ENCODE peak calls at places on chromosomes 2 and 18, in five cellular contexts. S is psoas muscle, O is pancreas, H is mesenchymal stem cell, Q is adrenal gland. E is an unnamed sample. For H3K4me1, the result is how much of the 10 kb centered on the place peaks cover.

GRCh38 chr2:42653908-42654445 is 85.5 kb downstream of the MTA3 start:
- DNase-seq in S (no peak), O (no peak), H (no peak), Q (no peak), E (no peak)

GRCh38 chr2:72630767-72631166 is 195.1 kb downstream of the EXOC6B start:
- DNase-seq in S (no peak), O (no peak), H (no peak), Q (no peak), E (no peak)

GRCh38 chr18:27808678-27809077 is 368.3 kb downstream of the CDH2 start:
- DNase-seq in S (no peak), O (no peak), H (peak), Q (no peak), E (no peak)

GRCh38 chr18:46281185-46282176 is 177.3 kb downstream of the HAUS1 start:
- DNase-seq in S (peak), O (peak), H (peak), Q (peak), E (peak)

GRCh38 chr18:12691021-12691420 is 11.5 kb downstream of the CEP76 start:
- DNase-seq in S (no peak), O (no peak), H (no peak), Q (no peak), E (no peak)

GRCh38 chr2:128746356-128746755 is 427.7 kb upstream of the HS6ST1 start:
- DNase-seq in S (no peak), O (peak), H (peak), Q (peak), E (no peak)

GRCh38 chr2:238947920-238948710 is 100.2 kb downstream of the TWIST2 start:
- DNase-seq in S (no peak), O (no peak), H (peak), Q (peak), E (no peak)

GRCh38 chr18:54964741-54965140 is 5.5 kb upstream of the CCDC68 start:
- DNase-seq in S (no peak), O (no peak), H (peak), Q (no peak), E (no peak)

GRCh38 chr2:167127135-167127534 is 238.9 kb downstream of the XIRP2 start:
- DNase-seq in S (no peak), O (no peak), H (no peak), Q (no peak), E (no peak)

GRCh38 chr18:8659609-8660242 is 45.6 kb upstream of the MTCL1 start:
- DNase-seq in S (no peak), O (no peak), H (no peak), Q (no peak), E (no peak)

GRCh38 chr18:63016270-63016669 is 300.9 kb downstream of the PHLPP1 start:
- DNase-seq in S (no peak), O (no peak), H (peak), Q (peak), E (peak)

GRCh38 chr18:23578891-23579653 is 7.2 kb downstream of the NPC1 start:
- DNase-seq in S (no peak), O (no peak), H (peak), Q (no peak), E (no peak)

GRCh38 chr2:101559576-101559975 is 84.7 kb upstream of the RFX8 start:
- DNase-seq in S (no peak), O (no peak), H (no peak), Q (no peak), E (no peak)

GRCh38 chr2:9524291-9524690 is 31.3 kb downstream of the ADAM17 start:
- DNase-seq in S (no peak), O (no peak), H (no peak), Q (no peak), E (no peak)

GRCh38 chr2:230925879-230926765 is 1.1 kb upstream of the GPR55 start:
- DNase-seq in S (no peak), O (no peak), H (no peak), Q (no peak), E (no peak)

GRCh38 chr2:30113617-30114293 is 33.1 kb upstream of the YPEL5 start:
- DNase-seq in S (no peak), O (no peak), H (peak), Q (peak), E (no peak)

GRCh38 chr2:144730711-144731110 is 210.8 kb upstream of the ZEB2 start:
- DNase-seq in S (no peak), O (no peak), H (no peak), Q (no peak), E (no peak)

GRCh38 chr2:236554629-236555282 is 14.9 kb upstream of the ACKR3 start:
- DNase-seq in S (no peak), O (no peak), H (no peak), Q (no peak), E (no peak)

GRCh38 chr18:35376393-35376741 is 770 bp downstream of the ZNF396 start:
- DNase-seq in S (peak), O (peak), H (peak), Q (no peak), E (no peak)

GRCh38 chr18:13653746-13654455 is 72.5 kb downstream of the FAM210A start:
- DNase-seq in S (no peak), O (no peak), H (no peak), Q (no peak), E (no peak)

GRCh38 chr2:7994397-7994951 is 687.4 kb upstream of the ID2 start:
- DNase-seq in S (no peak), O (peak), H (no peak), Q (no peak), E (peak)

GRCh38 chr2:186590538-186591441 is 934 bp downstream of the ITGAV start:
- DNase-seq in S (no peak), O (no peak), H (peak), Q (peak), E (peak)

GRCh38 chr2:132845339-132845738 is 175.3 kb upstream of the LYPD1 start:
- DNase-seq in S (no peak), O (no peak), H (no peak), Q (no peak), E (no peak)

GRCh38 chr2:36756438-36756837 is 59.9 kb downstream of the VIT start:
- DNase-seq in S (no peak), O (no peak), H (no peak), Q (no peak), E (no peak)

GRCh38 chr18:79533591-79533990 is 137.9 kb downstream of the NFATC1 start:
- DNase-seq in S (peak), O (no peak), H (no peak), Q (no peak), E (no peak)

GRCh38 chr2:190716176-190716807 is 67.4 kb downstream of the NAB1 start:
- DNase-seq in S (no peak), O (no peak), H (no peak), Q (no peak), E (no peak)

GRCh38 chr2:152950125-152950524 is 231.7 kb downstream of the ARL6IP6 start:
- DNase-seq in S (no peak), O (no peak), H (no peak), Q (no peak), E (no peak)

GRCh38 chr2:11371099-11371937 is 26.9 kb upstream of the ROCK2 start:
- DNase-seq in S (peak), O (no peak), H (no peak), Q (no peak), E (no peak)

GRCh38 chr2:195364015-195364965 is 292.7 kb upstream of the SLC39A10 start:
- DNase-seq in S (no peak), O (no peak), H (peak), Q (no peak), E (no peak)

GRCh38 chr2:72917138-72917874 is at the start of gene EMX1:
- DNase-seq in S (no peak), O (peak), H (peak), Q (peak), E (no peak)

GRCh38 chr2:197835293-197835692 is 30.9 kb downstream of the PLCL1 start:
- DNase-seq in S (no peak), O (no peak), H (no peak), Q (no peak), E (no peak)

DNA sequence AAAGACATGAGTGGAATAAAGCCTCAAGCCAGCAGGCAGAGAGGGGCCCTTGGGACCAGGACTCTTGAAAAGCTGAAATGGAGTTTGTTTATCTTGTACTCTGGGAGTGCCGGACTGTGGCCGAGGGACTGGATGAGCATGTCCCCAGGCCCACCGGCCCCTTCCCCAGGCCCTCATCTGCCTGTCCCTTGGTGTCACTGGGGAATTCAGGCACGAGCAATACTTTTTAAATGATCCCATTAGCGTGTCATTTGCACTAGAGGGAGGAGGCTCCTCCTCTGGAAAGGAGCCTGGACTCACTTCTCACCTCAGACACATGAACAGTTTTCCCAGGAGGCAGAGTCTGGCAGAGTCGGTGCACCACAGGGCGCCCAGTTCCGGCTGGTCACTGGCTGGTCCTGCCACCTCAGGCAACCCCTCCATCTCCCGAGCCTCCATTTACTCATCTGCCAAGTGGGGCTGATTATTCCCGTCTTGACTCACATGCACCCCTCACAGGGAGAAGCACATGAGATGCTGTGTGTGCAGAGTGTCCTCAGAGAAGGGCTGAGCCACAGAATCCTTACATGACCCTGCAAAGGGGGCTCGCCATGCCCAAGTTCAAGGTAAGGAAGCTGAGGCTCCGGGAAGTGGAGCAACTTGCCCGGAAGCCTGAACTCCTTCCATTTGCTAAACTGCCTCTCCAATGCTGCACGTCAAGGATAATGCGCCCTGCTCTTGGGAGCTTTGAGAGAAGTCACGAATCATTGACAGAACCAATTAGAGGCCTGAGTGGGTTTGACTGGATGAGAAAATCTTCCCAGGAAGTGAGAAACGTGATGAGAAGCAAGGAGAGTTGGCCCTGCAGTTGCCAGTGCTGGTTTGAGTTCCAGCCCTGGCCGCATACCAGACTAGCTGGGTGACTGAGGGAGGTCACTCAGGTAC is 26.7 kb downstream of the CIB4 start:
- DNase-seq in S (no peak), O (no peak), H (peak), Q (peak), E (peak)
- H3K4me1 ChIP-seq in S (under half), O (under half), H (under half), Q (under half), E (under half)

DNA sequence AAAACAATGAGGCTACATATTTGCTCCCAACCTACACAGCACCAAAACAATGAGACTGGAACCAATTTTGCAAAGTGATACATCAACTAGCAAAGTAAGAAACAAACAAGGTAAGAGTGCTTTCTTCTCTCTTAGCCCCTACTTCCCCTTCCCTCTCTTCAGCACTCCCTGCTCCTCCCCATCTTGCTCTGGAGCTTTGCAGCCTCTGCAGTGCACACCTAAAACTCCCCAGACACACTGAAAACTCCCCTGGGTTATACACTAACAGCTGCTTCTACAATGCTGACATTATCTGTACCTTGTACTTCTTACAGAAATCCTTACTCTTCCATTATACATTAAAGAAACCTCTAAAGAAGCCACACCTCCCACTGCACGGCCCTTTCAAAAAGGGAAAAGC is 93.7 kb downstream of the RBMS1 start:
- DNase-seq in S (no peak), O (no peak), H (no peak), Q (no peak), E (no peak)
- H3K4me1 ChIP-seq in S (half or more), O (under half), H (under half), Q (half or more), E (under half)

DNA sequence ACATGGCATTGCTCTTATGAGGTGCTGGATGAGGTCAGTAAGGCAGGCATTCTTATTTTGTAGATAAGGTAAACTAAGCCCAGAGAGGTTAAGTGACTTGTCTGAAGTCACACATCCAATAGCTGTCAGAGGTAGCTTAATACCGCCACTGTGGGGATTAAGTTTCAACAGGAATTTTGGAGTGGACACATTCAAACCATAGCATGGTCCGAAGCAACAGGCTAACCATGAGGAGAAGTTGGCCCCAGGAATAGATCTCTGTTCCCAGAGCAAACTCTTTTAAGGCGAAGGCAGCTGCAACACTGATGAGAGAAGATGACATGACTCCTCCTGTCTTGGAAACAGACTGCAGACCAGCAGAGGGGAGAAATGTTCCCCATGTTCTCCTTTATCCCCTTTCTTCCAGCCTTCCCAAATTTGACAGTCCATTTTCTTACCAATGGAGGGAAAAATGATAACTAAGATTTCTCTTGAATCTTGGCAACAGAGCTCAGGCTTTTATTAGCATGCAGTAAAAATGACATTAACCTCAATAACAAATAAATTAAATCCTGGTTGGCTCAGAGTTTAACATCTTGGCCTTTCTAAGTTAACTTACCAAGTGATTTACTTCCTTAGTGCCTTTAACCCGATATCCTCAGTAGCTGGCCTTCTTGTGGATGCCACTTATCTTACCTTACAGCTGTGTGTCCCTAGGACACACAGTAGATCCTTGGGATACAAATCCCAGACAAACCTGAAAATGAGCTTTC is 67.9 kb upstream of the STPG4 start:
- DNase-seq in S (no peak), O (no peak), H (no peak), Q (no peak), E (no peak)
- H3K4me1 ChIP-seq in S (under half), O (under half), H (under half), Q (under half), E (under half)

GRCh38 chr2:217954971-217955740 is 47.6 kb downstream of the TNS1 start:
- DNase-seq in S (no peak), O (peak), H (no peak), Q (no peak), E (peak)
- H3K4me1 ChIP-seq in S (under half), O (under half), H (under half), Q (half or more), E (under half)

GRCh38 chr2:120885311-120885710 is 149.6 kb downstream of the GLI2 start:
- DNase-seq in S (peak), O (no peak), H (no peak), Q (no peak), E (no peak)

GRCh38 chr2:120885749-120886148 is 150.1 kb downstream of the GLI2 start:
- DNase-seq in S (no peak), O (no peak), H (no peak), Q (no peak), E (no peak)

GRCh38 chr2:120881981-120882788 is 146.5 kb downstream of the GLI2 start:
- DNase-seq in S (peak), O (peak), H (no peak), Q (no peak), E (no peak)

GRCh38 chr2:120884406-120885290 is 149.0 kb downstream of the GLI2 start:
- DNase-seq in S (peak), O (no peak), H (no peak), Q (no peak), E (no peak)

DNA sequence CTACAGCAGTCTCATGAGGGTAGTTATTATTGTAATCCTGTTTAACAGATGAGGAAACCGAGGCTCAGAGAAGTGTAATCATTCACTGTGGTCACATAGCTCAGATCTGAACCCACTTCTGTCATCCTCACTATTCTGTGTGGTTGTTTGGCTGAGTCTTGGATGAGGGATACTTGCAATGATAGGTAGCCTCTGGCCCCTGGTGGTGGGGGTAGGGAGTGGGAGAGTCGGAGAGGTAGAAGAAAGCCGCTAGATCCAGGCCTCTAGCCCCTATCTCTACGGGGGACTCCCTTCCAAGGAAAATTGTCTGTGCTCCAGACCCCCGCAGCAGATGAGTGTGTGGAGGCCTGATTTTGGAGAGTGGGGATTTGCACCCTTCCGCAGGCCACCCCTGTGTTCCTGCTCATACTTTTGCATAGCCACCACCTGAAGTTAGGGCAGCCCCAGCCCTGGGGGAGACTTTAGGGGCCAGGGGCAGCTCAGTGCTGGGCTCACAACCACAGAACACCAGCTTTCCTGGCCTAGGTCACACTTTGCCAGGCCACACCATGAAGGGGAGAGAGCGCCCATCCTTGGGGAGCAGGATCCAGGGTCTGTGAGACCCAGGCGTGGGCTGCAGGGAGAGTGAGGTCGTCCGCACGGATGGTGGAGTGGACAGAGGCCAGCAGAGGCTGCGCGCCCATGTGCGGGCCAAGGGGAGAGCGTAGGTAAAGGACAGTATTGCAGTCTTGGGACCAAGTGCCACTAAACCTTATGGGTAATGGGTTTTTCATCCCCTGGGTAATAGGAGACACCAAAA is 148.1 kb downstream of the GLI2 start:
- DNase-seq in S (peak), O (no peak), H (no peak), Q (no peak), E (no peak)
- H3K4me1 ChIP-seq in S (half or more), O (under half), H (under half), Q (under half), E (under half)

GRCh38 chr2:85160946-85161625 is 27.9 kb downstream of the TCF7L1 start:
- DNase-seq in S (no peak), O (no peak), H (no peak), Q (no peak), E (no peak)
- H3K4me1 ChIP-seq in S (half or more), O (under half), H (under half), Q (under half), E (under half)

DNA sequence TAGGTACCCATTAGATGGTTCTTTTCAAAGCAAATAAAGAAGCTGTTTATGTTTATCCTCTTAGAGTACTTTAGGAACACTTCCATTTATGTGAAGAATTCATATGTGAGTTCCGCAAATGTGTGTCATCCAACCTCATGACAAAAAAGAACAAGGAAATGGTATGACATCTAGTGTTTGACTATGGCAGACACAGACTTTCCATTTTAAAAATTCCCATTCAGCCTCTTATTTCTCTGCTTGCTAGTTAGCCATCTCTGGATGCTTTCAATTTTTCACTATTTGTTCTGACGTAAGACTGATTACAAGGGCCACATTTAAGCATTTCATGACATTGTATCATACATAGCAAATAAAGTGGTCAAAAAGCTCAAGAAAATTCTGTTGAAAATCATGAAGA is 103.0 kb downstream of the ZAP70 start:
- DNase-seq in S (no peak), O (no peak), H (no peak), Q (no peak), E (no peak)
- H3K4me1 ChIP-seq in S (under half), O (under half), H (under half), Q (under half), E (under half)

GRCh38 chr2:200966770-200967169 is 3.3 kb upstream of the ORC2 start:
- DNase-seq in S (no peak), O (no peak), H (peak), Q (no peak), E (peak)
- H3K4me1 ChIP-seq in S (under half), O (under half), H (under half), Q (under half), E (under half)

GRCh38 chr2:172252154-172252553 is 149.5 kb upstream of the DLX2 start:
- DNase-seq in S (peak), O (no peak), H (peak), Q (no peak), E (no peak)

GRCh38 chr2:172249986-172250385 is 147.3 kb upstream of the DLX2 start:
- DNase-seq in S (no peak), O (no peak), H (peak), Q (no peak), E (no peak)

GRCh38 chr2:172251231-172251630 is 148.5 kb upstream of the DLX2 start:
- DNase-seq in S (no peak), O (no peak), H (peak), Q (no peak), E (no peak)

GRCh38 chr2:172250801-172251200 is 148.1 kb upstream of the DLX2 start:
- DNase-seq in S (no peak), O (no peak), H (no peak), Q (no peak), E (no peak)

GRCh38 chr2:172253190-172254052 is 150.7 kb upstream of the DLX2 start:
- DNase-seq in S (peak), O (peak), H (peak), Q (peak), E (peak)
- H3K4me1 ChIP-seq in S (under half), O (under half), H (under half), Q (under half), E (under half)

E was measured in BE2C.